ENCODE peak calls at places on chromosomes 6 and 20, in four cellular contexts. P is H1, Z is K562, R is HepG2. H is an unnamed sample.
A peak's percentile ranks its signal among the peaks of the same experiment; 100 is the strongest.

GRCh38 chr20:39070484-39071231 is 108.5 kb downstream of the DHX35 start:
- DNase-seq in P (no peak), Z (no peak), R (peak; percentile 71), H (peak; percentile 25)

GRCh38 chr6:157761331-157761921 is 61.6 kb upstream of the SNX9 start:
- DNase-seq in P (no peak), Z (no peak), R (no peak), H (no peak)

GRCh38 chr20:8020314-8021079 is 936 bp upstream of the TMX4 start:
- DNase-seq in P (no peak), Z (no peak), R (peak; percentile 23), H (no peak)

GRCh38 chr6:36323062-36323461 is 13.6 kb downstream of the BNIP5 start:
- DNase-seq in P (no peak), Z (no peak), R (no peak), H (no peak)

GRCh38 chr20:33139467-33139866 is 28.5 kb upstream of the BPIFA2 start:
- DNase-seq in P (no peak), Z (no peak), R (no peak), H (no peak)

GRCh38 chr20:44561876-44562275 is 20.5 kb upstream of the PKIG start:
- DNase-seq in P (no peak), Z (no peak), R (no peak), H (no peak)

GRCh38 chr20:2752631-2753455 is 47.6 kb downstream of the CPXM1 start:
- DNase-seq in P (peak; percentile 89), Z (peak; percentile 72), R (peak; percentile 58), H (peak; percentile 42)

GRCh38 chr20:18187020-18187419 is 49.4 kb downstream of the KAT14 start:
- DNase-seq in P (no peak), Z (no peak), R (no peak), H (no peak)

GRCh38 chr6:31559958-31560696 is 12.0 kb upstream of the LTA start:
- DNase-seq in P (no peak), Z (peak; percentile 66), R (no peak), H (peak; percentile 99)

GRCh38 chr6:144341831-144342527 is 56.8 kb downstream of the UTRN start:
- DNase-seq in P (no peak), Z (no peak), R (peak; percentile 63), H (no peak)

GRCh38 chr6:34610819-34611477 is 54.8 kb upstream of the SPDEF start:
- DNase-seq in P (no peak), Z (peak; percentile 48), R (peak; percentile 31), H (peak; percentile 51)

GRCh38 chr6:109117346-109118035 is 22.2 kb downstream of the CEP57L1 start:
- DNase-seq in P (no peak), Z (no peak), R (peak; percentile 10), H (no peak)

GRCh38 chr20:49909499-49910339 is 5.6 kb downstream of the SPATA2 start:
- DNase-seq in P (no peak), Z (peak; percentile 44), R (peak; percentile 52), H (peak; percentile 43)

GRCh38 chr6:44133003-44133931 is 5.9 kb downstream of the TMEM63B start:
- DNase-seq in P (no peak), Z (peak; percentile 60), R (peak; percentile 68), H (peak; percentile 21)

GRCh38 chr6:96186094-96186493 is 170.3 kb downstream of the FUT9 start:
- DNase-seq in P (no peak), Z (no peak), R (no peak), H (no peak)

DNA sequence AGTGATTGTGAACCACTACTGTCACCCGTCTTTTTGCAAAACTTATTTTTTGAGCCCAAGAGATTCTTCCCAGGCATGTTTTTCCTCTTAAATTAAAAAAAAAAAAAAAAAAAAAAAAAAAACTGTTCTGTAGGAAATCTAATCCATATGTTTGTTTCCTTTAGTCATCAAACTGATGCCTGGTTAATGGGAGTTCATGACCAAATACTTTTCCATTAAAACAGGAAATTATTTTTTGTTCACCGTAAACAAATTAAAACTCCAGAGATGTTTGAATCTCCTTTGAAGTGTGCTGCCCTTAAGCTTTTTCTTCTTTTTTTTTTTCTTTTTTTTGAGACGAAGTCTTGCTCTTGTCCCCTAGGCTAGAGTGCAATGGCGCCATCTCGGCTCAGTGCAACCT is 53.5 kb downstream of the MYLIP start:
- DNase-seq in P (no peak), Z (no peak), R (no peak), H (no peak)
- H2AFZ ChIP-seq in P (no peak overlapping the region), Z (peak overlapping the region; percentile 84), R (no peak overlapping the region), H (no peak overlapping the region)

GRCh38 chr6:5520796-5521195 is 259.5 kb downstream of the FARS2 start:
- DNase-seq in P (no peak), Z (no peak), R (no peak), H (no peak)

GRCh38 chr6:5516036-5516435 is 254.7 kb downstream of the FARS2 start:
- DNase-seq in P (no peak), Z (no peak), R (no peak), H (no peak)

GRCh38 chr6:5515200-5515599 is 253.9 kb downstream of the FARS2 start:
- DNase-seq in P (no peak), Z (no peak), R (no peak), H (no peak)

GRCh38 chr6:5518936-5519491 is 257.7 kb downstream of the FARS2 start:
- DNase-seq in P (no peak), Z (no peak), R (no peak), H (no peak)

GRCh38 chr6:5517781-5518180 is 256.5 kb downstream of the FARS2 start:
- DNase-seq in P (no peak), Z (no peak), R (no peak), H (no peak)
- TF ChIP-seq JUN in P (no peak), Z (no peak), R (no peak), H (no peak)

DNA sequence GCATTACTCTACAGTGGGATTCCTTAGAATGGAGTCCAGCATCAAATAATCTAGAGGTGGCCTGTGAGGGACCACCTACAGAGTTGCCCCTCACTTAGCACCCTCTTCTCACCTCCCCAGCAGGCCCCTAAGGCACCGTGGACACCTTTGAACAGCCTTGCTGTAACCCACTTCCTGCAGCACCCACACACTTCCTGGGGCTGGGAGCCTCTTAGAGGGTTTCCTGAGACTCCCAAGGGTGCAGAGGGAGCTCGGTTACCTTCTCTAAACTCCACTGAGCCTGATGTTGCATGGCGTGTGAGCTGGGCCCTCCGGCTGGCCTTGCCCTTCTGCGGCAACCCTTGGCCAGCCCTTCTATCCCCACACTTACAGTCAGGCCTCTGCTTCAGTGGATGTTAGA is 7.3 kb upstream of the SIRPG start:
- DNase-seq in P (no peak), Z (no peak), R (no peak), H (no peak)
- TF ChIP-seq POLR2AphosphoS5 in P (no peak), Z (no peak), R (no peak), H (no peak)

GRCh38 chr20:63006611-63007471 is at the start of gene BHLHE23:
- DNase-seq in P (peak; percentile 75), Z (no peak), R (no peak), H (no peak)
- H2AFZ ChIP-seq in P (no peak within 1 kb of the TSS), Z (no peak within 1 kb of the TSS), R (no peak within 1 kb of the TSS), H (no peak within 1 kb of the TSS)

GRCh38 chr6:98833101-98834059 is 994 bp upstream of the POU3F2 start:
- DNase-seq in P (peak; percentile 71), Z (no peak), R (no peak), H (peak; percentile 53)
- TF ChIP-seq JUN in P (no peak), Z (no peak), R (no peak), H (no peak)

GRCh38 chr6:125779924-125780539 is 10.7 kb upstream of the NCOA7 start:
- DNase-seq in P (peak; percentile 94), Z (peak; percentile 87), R (peak; percentile 96), H (peak; percentile 96)

GRCh38 chr6:125784365-125784764 is 6.4 kb upstream of the NCOA7 start:
- DNase-seq in P (no peak), Z (no peak), R (no peak), H (no peak)

GRCh38 chr6:125781307-125781868 is 9.4 kb upstream of the NCOA7 start:
- DNase-seq in P (no peak), Z (no peak), R (no peak), H (no peak)

GRCh38 chr6:125780540-125781306 is 10.0 kb upstream of the NCOA7 start:
- DNase-seq in P (peak; percentile 55), Z (peak; percentile 53), R (peak; percentile 54), H (peak; percentile 91)
- TF ChIP-seq POLR2AphosphoS5 in P (peak; percentile 22), Z (peak; percentile 66), R (peak; percentile 80), H (peak; percentile 43)

GRCh38 chr6:112149719-112150263 is 62.4 kb downstream of the FAM229B start:
- DNase-seq in P (no peak), Z (no peak), R (no peak), H (no peak)
- H2AFZ ChIP-seq in P (peak overlapping the region; percentile 12), Z (no peak overlapping the region), R (no peak overlapping the region), H (no peak overlapping the region)

DNA sequence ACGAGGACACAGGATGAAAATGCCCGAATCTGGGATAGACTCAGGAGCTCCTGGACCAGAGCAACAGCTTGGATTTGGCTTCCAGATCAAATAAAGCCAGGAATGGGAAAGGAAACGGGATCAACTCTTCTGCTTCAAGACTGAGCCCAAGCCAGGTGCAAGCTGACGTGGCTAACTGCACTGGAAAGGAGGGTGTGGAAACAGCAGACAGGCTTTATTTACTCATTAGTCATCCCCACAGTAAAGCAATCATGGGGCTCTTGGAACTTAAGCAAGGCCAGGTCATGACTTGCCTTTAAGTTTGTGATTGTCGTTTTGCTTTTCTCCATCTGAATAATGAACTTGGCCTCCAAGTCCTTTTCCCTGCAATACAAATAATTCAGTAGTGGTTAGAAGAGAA is 45.2 kb downstream of the KIF16B start:
- DNase-seq in P (no peak), Z (no peak), R (peak; percentile 80), H (no peak)
- TF ChIP-seq JUN in P (no peak), Z (peak; percentile 16), R (no peak), H (no peak)

GRCh38 chr6:16727996-16728395 is 33.3 kb downstream of the ATXN1 start:
- DNase-seq in P (no peak), Z (no peak), R (peak; percentile 76), H (no peak)
- TF ChIP-seq POLR2AphosphoS5 in P (no peak), Z (no peak), R (no peak), H (no peak)

H was measured in endothelial cell of umbilical vein.